ENCODE peak calls at places on chromosomes 3 and 15, in ten cellular contexts. E is sigmoid colon, R is A549, W is HepG2, V is transverse colon, X is H1, D is stomach, P is K562, J is ovary, C is suprapubic skin. A is an unnamed sample. For H3K4me1, the result is how much of the 10 kb centered on the place peaks cover.

GRCh38 chr15:66748320-66748779 is 46.3 kb downstream of the SMAD6 start:
- DNase-seq in E (no peak), R (no peak), W (no peak), V (no peak), X (peak), D (no peak), P (no peak), J (no peak), C (no peak), A (no peak)

GRCh38 chr15:89433686-89434085 is 62.7 kb downstream of the RHCG start:
- DNase-seq in E (no peak), R (no peak), W (no peak), V (no peak), X (no peak), D (no peak), P (no peak), J (no peak), C (no peak), A (no peak)

GRCh38 chr15:45604321-45604720 is 17.1 kb downstream of the BLOC1S6 start:
- DNase-seq in E (no peak), R (no peak), W (no peak), V (no peak), X (no peak), D (no peak), P (no peak), J (no peak), C (no peak), A (no peak)

GRCh38 chr3:39937874-39938273 is 128.5 kb downstream of the MYRIP start:
- DNase-seq in E (no peak), R (no peak), W (no peak), V (no peak), X (no peak), D (no peak), P (no peak), J (no peak), C (no peak), A (no peak)

GRCh38 chr3:61802772-61803171 is 241.4 kb downstream of the PTPRG start:
- DNase-seq in E (no peak), R (no peak), W (no peak), V (no peak), X (no peak), D (no peak), P (no peak), J (no peak), C (no peak), A (no peak)

GRCh38 chr3:145070795-145071194 is 1090.2 kb downstream of the PLOD2 start:
- DNase-seq in E (no peak), R (no peak), W (no peak), V (no peak), X (no peak), D (no peak), P (no peak), J (no peak), C (no peak), A (no peak)

GRCh38 chr15:71397377-71397776 is 282.1 kb downstream of the THSD4 start:
- DNase-seq in E (no peak), R (no peak), W (no peak), V (peak), X (no peak), D (peak), P (no peak), J (no peak), C (no peak), A (no peak)

GRCh38 chr3:189132125-189132744 is 39.5 kb upstream of the TPRG1 start:
- DNase-seq in E (peak), R (no peak), W (peak), V (peak), X (no peak), D (peak), P (no peak), J (peak), C (no peak), A (peak)

GRCh38 chr3:72299823-72300222 is 514.9 kb upstream of the PROK2 start:
- DNase-seq in E (no peak), R (no peak), W (no peak), V (no peak), X (no peak), D (no peak), P (no peak), J (no peak), C (no peak), A (no peak)

GRCh38 chr3:194158942-194159439 is 23.0 kb downstream of the HES1 start:
- DNase-seq in E (no peak), R (no peak), W (peak), V (no peak), X (no peak), D (peak), P (no peak), J (no peak), C (no peak), A (no peak)

GRCh38 chr3:81451611-81452010 is 309.8 kb downstream of the GBE1 start:
- DNase-seq in E (no peak), R (no peak), W (no peak), V (no peak), X (no peak), D (no peak), P (no peak), J (no peak), C (no peak), A (no peak)

GRCh38 chr3:48125026-48125704 is 63.1 kb downstream of the CDC25A start:
- DNase-seq in E (no peak), R (no peak), W (no peak), V (no peak), X (peak), D (no peak), P (no peak), J (peak), C (no peak), A (no peak)

GRCh38 chr3:120275553-120276092 is 9.4 kb downstream of the GPR156 start:
- DNase-seq in E (no peak), R (no peak), W (no peak), V (no peak), X (no peak), D (no peak), P (no peak), J (no peak), C (no peak), A (no peak)

GRCh38 chr15:87736401-87736800 is 520.1 kb downstream of the NTRK3 start:
- DNase-seq in E (no peak), R (no peak), W (no peak), V (no peak), X (no peak), D (no peak), P (no peak), J (no peak), C (no peak), A (no peak)

GRCh38 chr15:58419803-58420524 is 11.8 kb upstream of the LIPC start:
- DNase-seq in E (no peak), R (no peak), W (no peak), V (no peak), X (no peak), D (no peak), P (no peak), J (no peak), C (no peak), A (no peak)

GRCh38 chr3:17081520-17081919 is 196.8 kb downstream of the PLCL2 start:
- DNase-seq in E (no peak), R (no peak), W (no peak), V (no peak), X (no peak), D (no peak), P (no peak), J (no peak), C (no peak), A (no peak)

GRCh38 chr15:37001436-37001835 is 98.9 kb downstream of the MEIS2 start:
- DNase-seq in E (no peak), R (no peak), W (no peak), V (no peak), X (no peak), D (no peak), P (no peak), J (no peak), C (no peak), A (no peak)

GRCh38 chr15:39666671-39667070 is 85.8 kb downstream of the THBS1 start:
- DNase-seq in E (no peak), R (no peak), W (no peak), V (no peak), X (no peak), D (no peak), P (no peak), J (no peak), C (no peak), A (no peak)

GRCh38 chr15:39667382-39668127 is 86.7 kb downstream of the THBS1 start:
- DNase-seq in E (no peak), R (no peak), W (no peak), V (no peak), X (no peak), D (no peak), P (no peak), J (no peak), C (no peak), A (no peak)

GRCh38 chr15:39663684-39664083 is 82.8 kb downstream of the THBS1 start:
- DNase-seq in E (no peak), R (no peak), W (no peak), V (no peak), X (no peak), D (no peak), P (no peak), J (no peak), C (no peak), A (no peak)

GRCh38 chr15:39668457-39668856 is 87.6 kb downstream of the THBS1 start:
- DNase-seq in E (no peak), R (no peak), W (no peak), V (no peak), X (no peak), D (no peak), P (no peak), J (no peak), C (no peak), A (no peak)

GRCh38 chr15:39665629-39666245 is 84.9 kb downstream of the THBS1 start:
- DNase-seq in E (no peak), R (no peak), W (no peak), V (no peak), X (no peak), D (no peak), P (no peak), J (no peak), C (no peak), A (no peak)
- H3K4me1 ChIP-seq in E (half or more), R (under half), W (under half), V (under half), X (under half), D (under half), P (under half), J (under half), C (under half), A (under half)

GRCh38 chr15:67880651-67881182 is 40.9 kb upstream of the RNU6-1 start:
- DNase-seq in E (no peak), R (no peak), W (peak), V (no peak), X (no peak), D (peak), P (no peak), J (no peak), C (no peak), A (no peak)
- TF ChIP-seq EP300 in E (no peak), R (no peak), W (peak), V (no peak), X (no peak), D (no peak), P (no peak), J (no peak), C (no peak), A (no peak)

DNA sequence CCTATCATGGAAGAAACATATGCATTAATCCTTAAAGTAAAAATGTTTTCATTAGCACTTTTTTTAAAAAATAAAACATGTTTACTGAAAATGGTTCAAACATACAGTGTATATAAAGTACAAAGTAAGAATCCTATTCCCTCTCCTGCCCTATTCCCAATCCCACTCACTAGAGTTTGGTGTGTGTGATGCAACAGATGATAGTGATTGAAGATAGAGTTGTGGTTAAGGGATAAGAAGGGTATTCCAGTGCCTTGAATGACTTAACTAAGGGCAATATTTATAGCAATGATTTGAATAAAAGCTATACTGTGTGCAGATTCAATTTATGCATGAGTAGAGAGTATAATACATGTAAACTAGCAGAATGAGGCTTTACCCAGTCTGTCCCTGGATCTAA is 18.1 kb downstream of the ZNF280D start:
- DNase-seq in E (no peak), R (no peak), W (no peak), V (no peak), X (no peak), D (no peak), P (no peak), J (no peak), C (no peak), A (no peak)
- H3K4me1 ChIP-seq in E (under half), R (under half), W (under half), V (under half), X (under half), D (under half), P (under half), J (under half), C (under half), A (under half)

GRCh38 chr3:162770556-162770955 is 1273.9 kb downstream of the OTOL1 start:
- DNase-seq in E (no peak), R (no peak), W (no peak), V (no peak), X (no peak), D (no peak), P (no peak), J (no peak), C (no peak), A (no peak)
- TF ChIP-seq EP300 in E (no peak), R (no peak), W (no peak), V (no peak), X (no peak), D (no peak), P (no peak), J (no peak), C (no peak), A (no peak)

DNA sequence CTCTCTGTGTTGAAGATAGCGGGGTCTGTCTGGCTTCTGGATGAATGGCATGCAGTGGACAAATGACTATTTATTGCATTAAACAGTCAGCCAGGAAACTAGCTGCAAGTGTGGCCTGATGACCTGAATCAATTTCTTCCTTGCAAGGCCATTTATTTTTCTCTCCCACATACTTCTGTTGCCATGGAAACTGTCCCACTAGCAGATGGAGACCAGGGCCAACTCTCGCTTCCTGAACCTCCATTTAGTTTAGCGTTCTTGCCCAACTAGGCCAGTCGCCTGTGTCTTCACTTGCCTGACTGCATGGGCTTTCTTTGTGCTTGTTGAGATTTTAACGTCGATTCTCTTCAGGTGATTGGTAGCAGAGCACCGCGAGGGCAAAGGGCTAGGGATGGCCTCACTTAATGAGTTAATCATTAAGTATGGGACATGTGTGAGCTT is 27.6 kb downstream of the LMCD1 start:
- DNase-seq in E (no peak), R (no peak), W (peak), V (no peak), X (no peak), D (no peak), P (no peak), J (no peak), C (no peak), A (no peak)
- H3K4me1 ChIP-seq in E (under half), R (half or more), W (half or more), V (under half), X (under half), D (under half), P (under half), J (under half), C (half or more), A (under half)

GRCh38 chr3:31295150-31295765 is 237.5 kb upstream of the STT3B start:
- DNase-seq in E (no peak), R (no peak), W (peak), V (no peak), X (no peak), D (no peak), P (no peak), J (no peak), C (no peak), A (no peak)
- TF ChIP-seq EP300 in E (no peak), R (no peak), W (no peak), V (no peak), X (no peak), D (no peak), P (no peak), J (no peak), C (no peak), A (no peak)

DNA sequence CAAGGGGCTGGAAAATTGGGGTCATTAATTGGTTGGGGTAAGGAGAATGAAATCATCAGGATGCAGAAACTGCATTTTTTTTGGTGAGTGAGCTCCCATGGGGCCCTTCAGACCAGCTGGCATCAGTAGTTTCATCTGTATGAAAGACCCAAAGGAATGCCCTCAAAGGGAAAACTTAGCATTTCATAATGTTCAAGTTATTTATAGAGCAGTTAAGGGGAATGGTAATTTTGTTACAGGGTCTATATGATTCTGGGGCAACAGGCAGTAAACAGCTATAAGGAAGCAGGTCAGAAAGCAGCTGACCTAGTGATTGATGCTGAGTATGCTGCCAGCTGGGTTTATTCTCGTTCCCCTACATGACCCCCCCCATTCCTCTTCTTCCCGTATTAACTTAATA is 448.9 kb downstream of the OCA2 start:
- DNase-seq in E (no peak), R (no peak), W (no peak), V (no peak), X (no peak), D (no peak), P (no peak), J (no peak), C (no peak), A (no peak)
- H3K4me1 ChIP-seq in E (under half), R (under half), W (under half), V (under half), X (under half), D (under half), P (under half), J (under half), C (under half), A (under half)

GRCh38 chr3:125556314-125556713 is 36.3 kb upstream of the SNX4 start:
- DNase-seq in E (no peak), R (no peak), W (no peak), V (no peak), X (no peak), D (no peak), P (no peak), J (no peak), C (no peak), A (no peak)
- TF ChIP-seq EP300 in E (no peak), R (no peak), W (no peak), V (no peak), X (no peak), D (no peak), P (no peak), J (no peak), C (no peak), A (no peak)

DNA sequence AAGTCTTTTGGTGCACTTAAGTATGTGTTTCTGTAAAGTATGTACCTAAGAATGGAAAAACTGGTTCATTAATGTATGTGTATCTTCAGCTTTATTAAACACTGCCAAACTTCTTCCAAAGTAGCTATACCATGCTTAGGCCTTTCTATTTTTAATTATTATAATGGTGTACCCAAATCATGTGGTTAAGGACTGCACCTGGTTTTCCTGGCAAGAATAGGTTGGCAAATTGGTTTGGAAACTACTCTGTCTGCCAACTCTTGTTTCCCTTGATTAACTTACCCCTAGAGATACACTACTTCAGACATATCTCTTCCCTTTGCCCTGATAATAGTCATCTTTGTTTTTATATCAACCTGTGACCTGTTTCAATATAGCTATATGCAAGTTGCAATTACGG is 40.8 kb upstream of the TMEM108 start:
- DNase-seq in E (no peak), R (no peak), W (no peak), V (no peak), X (no peak), D (no peak), P (no peak), J (no peak), C (no peak), A (no peak)
- H3K4me1 ChIP-seq in E (under half), R (under half), W (under half), V (under half), X (under half), D (under half), P (under half), J (under half), C (under half), A (under half)

GRCh38 chr3:123390865-123391613 is 57.9 kb downstream of the ADCY5 start:
- DNase-seq in E (no peak), R (no peak), W (no peak), V (no peak), X (no peak), D (no peak), P (no peak), J (peak), C (no peak), A (no peak)
- TF ChIP-seq EP300 in E (no peak), R (no peak), W (no peak), V (no peak), X (no peak), D (no peak), P (no peak), J (no peak), C (no peak), A (no peak)

A was measured in tibial nerve.